ENCODE peak calls at places on chromosome 14, in four cellular contexts. T is K562, R is HEK293T, W is HepG2. O is an unnamed sample.

GRCh38 chr14:55026441-55026792 is 482 bp downstream of the WDHD1 start:
- DNase-seq in T (no peak), R (no peak), W (no peak), O (no peak)

GRCh38 chr14:22849212-22849819 is 12.9 kb downstream of the MMP14 start:
- DNase-seq in T (no peak), R (peak; percentile 9), W (no peak), O (no peak)

GRCh38 chr14:74985806-74986205 is 16.9 kb upstream of the EIF2B2 start:
- DNase-seq in T (no peak), R (no peak), W (no peak), O (no peak)

GRCh38 chr14:53190938-53191337 is 37.8 kb upstream of the DDHD1 start:
- DNase-seq in T (no peak), R (no peak), W (no peak), O (no peak)

GRCh38 chr14:96626121-96626768 is 124.1 kb downstream of the PAPOLA start:
- DNase-seq in T (no peak), R (no peak), W (no peak), O (no peak)

GRCh38 chr14:103510311-103511021 is 12.2 kb downstream of the CKB start:
- DNase-seq in T (no peak), R (no peak), W (no peak), O (peak; percentile 37)

GRCh38 chr14:22977684-22978486 is 4.5 kb downstream of the AJUBA start:
- DNase-seq in T (peak; percentile 60), R (no peak), W (peak; percentile 100), O (peak; percentile 87)

GRCh38 chr14:37232907-37233481 is 35.3 kb downstream of the MIPOL1 start:
- DNase-seq in T (peak; percentile 33), R (peak; percentile 46), W (peak; percentile 79), O (no peak)

GRCh38 chr14:55684956-55685584 is 105.1 kb downstream of the KTN1 start:
- DNase-seq in T (no peak), R (no peak), W (no peak), O (no peak)

GRCh38 chr14:75636100-75636692 is 24.5 kb downstream of the ERG28 start:
- DNase-seq in T (no peak), R (no peak), W (no peak), O (peak; percentile 23)

GRCh38 chr14:21913759-21914158 is 240.1 kb upstream of the OR4E1 start:
- DNase-seq in T (peak; percentile 27), R (peak; percentile 66), W (peak; percentile 90), O (peak; percentile 76)

GRCh38 chr14:77691259-77691658 is 16.6 kb downstream of the ALKBH1 start:
- DNase-seq in T (no peak), R (no peak), W (no peak), O (no peak)

GRCh38 chr14:105420141-105420975 is 731 bp downstream of the MTA1 start:
- DNase-seq in T (peak; percentile 81), R (peak; percentile 41), W (no peak), O (no peak)

GRCh38 chr14:59481407-59482119 is 2.6 kb downstream of the L3HYPDH start:
- DNase-seq in T (no peak), R (no peak), W (peak; percentile 18), O (no peak)

GRCh38 chr14:36818212-36818611 is 156.6 kb downstream of the PAX9 start:
- DNase-seq in T (no peak), R (no peak), W (no peak), O (no peak)

GRCh38 chr14:58270628-58271027 is 26.0 kb downstream of the PSMA3 start:
- DNase-seq in T (no peak), R (no peak), W (no peak), O (no peak)

GRCh38 chr14:97641827-97642226 is 844.6 kb downstream of the VRK1 start:
- DNase-seq in T (no peak), R (no peak), W (no peak), O (no peak)

GRCh38 chr14:39218171-39218769 is 15.4 kb upstream of the MIA2 start:
- DNase-seq in T (no peak), R (no peak), W (peak; percentile 59), O (no peak)

GRCh38 chr14:81509321-81509720 is 24.3 kb downstream of the SEL1L start:
- DNase-seq in T (no peak), R (no peak), W (no peak), O (no peak)

GRCh38 chr14:21268612-21269251 is 510 bp downstream of the HNRNPC start:
- DNase-seq in T (peak; percentile 41), R (no peak), W (peak; percentile 77), O (no peak)

GRCh38 chr14:106578479-106578878 is 1052.1 kb downstream of the TMEM121 start:
- DNase-seq in T (no peak), R (no peak), W (no peak), O (no peak)

GRCh38 chr14:52078093-52078492 is 9.2 kb upstream of the NID2 start:
- DNase-seq in T (no peak), R (no peak), W (no peak), O (no peak)

GRCh38 chr14:63960926-63961567 is 108.2 kb downstream of the SYNE2 start:
- DNase-seq in T (no peak), R (no peak), W (no peak), O (no peak)

GRCh38 chr14:50335389-50335788 is 23.3 kb downstream of the DMAC2L start:
- DNase-seq in T (no peak), R (peak; percentile 70), W (peak; percentile 13), O (peak; percentile 33)

GRCh38 chr14:63180017-63180416 is 24.2 kb upstream of the RHOJ start:
- DNase-seq in T (no peak), R (no peak), W (no peak), O (no peak)

GRCh38 chr14:51880810-51881580 is 20.6 kb downstream of the GNG2 start:
- DNase-seq in T (no peak), R (no peak), W (no peak), O (no peak)

DNA sequence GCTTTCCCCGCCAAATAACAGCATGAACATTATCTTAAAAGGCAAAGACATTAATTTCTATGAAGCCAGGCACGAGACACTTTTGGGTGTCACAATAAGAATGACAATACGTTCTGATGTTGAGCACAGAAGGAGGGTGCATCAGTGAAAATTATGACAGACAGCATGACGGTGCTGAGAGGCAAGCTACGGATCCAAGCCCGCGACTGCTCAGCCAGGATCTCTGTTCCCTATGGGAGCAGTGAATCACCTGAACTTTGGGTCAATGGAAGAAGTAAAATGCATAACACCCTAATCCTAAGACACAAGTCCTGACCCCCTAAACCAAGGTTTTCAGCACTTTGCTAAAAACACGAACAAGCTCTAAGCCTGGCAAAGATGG is 51.7 kb downstream of the SLC25A47 start:
- DNase-seq in T (no peak), R (no peak), W (no peak), O (no peak)
- TF ChIP-seq ELF4 in T (no peak), R (no peak), W (no peak), O (no peak)

GRCh38 chr14:68795602-68796417 is 2.9 kb upstream of the ZFP36L1 start:
- DNase-seq in T (peak; percentile 78), R (peak; percentile 79), W (peak; percentile 70), O (peak; percentile 88)
- TF ChIP-seq ELF4 in T (peak; percentile 27), R (peak; percentile 68), W (peak; percentile 86), O (no peak)

GRCh38 chr14:93685121-93685520 is 103.2 kb downstream of the PRIMA1 start:
- DNase-seq in T (no peak), R (no peak), W (no peak), O (no peak)

GRCh38 chr14:93691042-93691780 is 97.1 kb downstream of the PRIMA1 start:
- DNase-seq in T (no peak), R (no peak), W (no peak), O (no peak)

GRCh38 chr14:93686313-93686712 is 102.0 kb downstream of the PRIMA1 start:
- DNase-seq in T (no peak), R (no peak), W (no peak), O (no peak)

GRCh38 chr14:93688239-93688666 is 100.0 kb downstream of the PRIMA1 start:
- DNase-seq in T (no peak), R (no peak), W (no peak), O (peak; percentile 74)

DNA sequence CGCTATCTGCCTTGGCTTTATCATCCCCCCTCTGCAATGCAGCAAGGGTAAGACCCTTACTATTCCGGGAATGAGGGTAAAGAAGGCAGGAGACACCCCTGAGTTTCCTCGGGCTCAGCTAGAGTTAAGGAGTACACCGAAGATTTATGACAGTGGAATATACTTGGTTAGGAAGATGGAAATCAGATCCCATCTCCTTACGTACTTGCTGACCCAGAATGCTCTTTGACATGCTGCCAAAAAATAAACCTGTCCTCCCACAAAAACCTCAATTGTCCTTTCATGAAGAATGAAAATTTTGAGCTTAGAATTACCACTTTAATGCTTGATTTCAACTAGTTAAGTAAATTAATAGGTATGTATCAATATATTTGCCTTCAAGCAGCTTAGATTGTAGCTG is 99.5 kb downstream of the PRIMA1 start:
- DNase-seq in T (no peak), R (no peak), W (no peak), O (no peak)
- TF ChIP-seq ELF4 in T (no peak), R (no peak), W (no peak), O (no peak)

GRCh38 chr14:67749341-67750110 is 47.8 kb downstream of the RDH12 start:
- DNase-seq in T (no peak), R (no peak), W (no peak), O (no peak)
- TF ChIP-seq ELF4 in T (no peak), R (no peak), W (no peak), O (no peak)

DNA sequence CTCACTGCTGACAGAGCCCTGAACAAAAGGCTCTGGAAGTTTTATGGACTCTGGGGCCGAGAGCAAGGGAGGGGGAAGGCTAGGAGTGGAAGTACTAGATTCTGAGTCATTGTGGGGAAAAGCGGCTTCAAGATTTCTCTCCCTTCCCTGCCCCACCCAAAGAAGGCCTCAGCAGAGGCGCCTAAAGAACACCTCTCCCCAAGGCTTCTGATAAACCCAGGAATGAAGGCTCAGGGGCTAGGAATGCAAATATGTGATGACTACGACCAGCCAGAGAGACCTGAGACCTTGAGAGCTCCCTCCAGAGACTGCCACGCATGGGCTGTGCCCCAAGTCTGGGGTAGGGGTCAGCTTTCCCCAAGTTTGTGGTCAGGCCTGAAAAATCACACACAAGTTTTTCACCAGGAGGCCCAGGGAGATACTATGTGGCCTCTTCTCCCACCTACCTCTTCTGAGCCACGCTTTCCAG is 130.7 kb upstream of the HIF1A start:
- DNase-seq in T (peak; percentile 18), R (no peak), W (peak; percentile 44), O (no peak)
- TF ChIP-seq ELF4 in T (no peak), R (no peak), W (no peak), O (no peak)

O was measured in WTC11.